ENCODE peak calls at places on chromosomes 3 and 15, in six cellular contexts. M, H, Q, X, C and G are unnamed samples.
A peak's percentile ranks its signal among the peaks of the same experiment; 100 is the strongest.

GRCh38 chr3:150183619-150184425 is 213.1 kb upstream of the PFN2 start:
- DNase-seq in M (peak; percentile 86), H (peak; percentile 4), Q (peak; percentile 76), X (peak; percentile 48), C (peak; percentile 27), G (peak; percentile 74)

GRCh38 chr3:61618871-61619270 is 57.5 kb downstream of the PTPRG start:
- DNase-seq in M (no peak), H (no peak), Q (no peak), X (no peak), C (no peak), G (no peak)

GRCh38 chr15:68986292-68986691 is 28.2 kb upstream of the NOX5 start:
- DNase-seq in M (no peak), H (no peak), Q (no peak), X (no peak), C (no peak), G (no peak)

GRCh38 chr3:169662215-169663070 is 1.1 kb downstream of the MECOM start:
- DNase-seq in M (peak; percentile 89), H (no peak), Q (peak; percentile 68), X (peak; percentile 85), C (no peak), G (peak; percentile 97)

GRCh38 chr3:175336406-175337133 is 477.4 kb downstream of the NAALADL2 start:
- DNase-seq in M (no peak), H (no peak), Q (peak; percentile 50), X (no peak), C (no peak), G (peak; percentile 40)

GRCh38 chr15:100725121-100726069 is 123.0 kb downstream of the ASB7 start:
- DNase-seq in M (peak; percentile 85), H (no peak), Q (no peak), X (peak; percentile 17), C (no peak), G (no peak)

GRCh38 chr15:101139986-101140696 is 111.7 kb downstream of the CHSY1 start:
- DNase-seq in M (no peak), H (no peak), Q (no peak), X (no peak), C (no peak), G (no peak)

GRCh38 chr3:127451321-127451720 is 139.2 kb downstream of the TPRA1 start:
- DNase-seq in M (no peak), H (no peak), Q (peak; percentile 4), X (no peak), C (no peak), G (no peak)

GRCh38 chr3:128218858-128219257 is 65.6 kb downstream of the EEFSEC start:
- DNase-seq in M (no peak), H (no peak), Q (no peak), X (no peak), C (no peak), G (no peak)

GRCh38 chr3:17841190-17841828 is 98.9 kb upstream of the TBC1D5 start:
- DNase-seq in M (peak; percentile 73), H (peak; percentile 65), Q (peak; percentile 86), X (peak; percentile 62), C (peak; percentile 64), G (peak; percentile 85)

GRCh38 chr15:65920121-65920520 is 50.8 kb downstream of the RAB11A start:
- DNase-seq in M (no peak), H (no peak), Q (no peak), X (no peak), C (no peak), G (peak; percentile 36)

GRCh38 chr3:170410428-170411029 is 8.1 kb upstream of the CLDN11 start:
- DNase-seq in M (peak; percentile 47), H (no peak), Q (no peak), X (no peak), C (no peak), G (peak; percentile 41)

GRCh38 chr15:74403981-74404563 is 29.7 kb downstream of the SEMA7A start:
- DNase-seq in M (peak; percentile 43), H (no peak), Q (peak; percentile 59), X (no peak), C (no peak), G (no peak)

GRCh38 chr15:92391640-92392039 is 2.0 kb upstream of the ST8SIA2 start:
- DNase-seq in M (peak; percentile 23), H (no peak), Q (no peak), X (no peak), C (no peak), G (peak; percentile 35)

GRCh38 chr3:4735243-4735642 is 242.1 kb downstream of the ITPR1 start:
- DNase-seq in M (no peak), H (no peak), Q (no peak), X (no peak), C (no peak), G (no peak)

GRCh38 chr3:24401090-24401810 is 93.4 kb downstream of the THRB start:
- DNase-seq in M (no peak), H (no peak), Q (no peak), X (no peak), C (no peak), G (no peak)

GRCh38 chr3:6518709-6519345 is 342.1 kb upstream of the GRM7 start:
- DNase-seq in M (no peak), H (no peak), Q (no peak), X (no peak), C (no peak), G (no peak)

GRCh38 chr3:14306167-14306566 is 96.2 kb upstream of the SLC6A6 start:
- DNase-seq in M (no peak), H (no peak), Q (no peak), X (no peak), C (no peak), G (no peak)

GRCh38 chr3:32453346-32453745 is 49.3 kb downstream of the CMTM6 start:
- DNase-seq in M (peak; percentile 41), H (no peak), Q (no peak), X (no peak), C (no peak), G (no peak)

GRCh38 chr3:152385761-152386160 is 117.0 kb downstream of the MBNL1 start:
- DNase-seq in M (peak; percentile 29), H (no peak), Q (no peak), X (no peak), C (no peak), G (no peak)

GRCh38 chr3:192812736-192813383 is 85.5 kb upstream of the FGF12 start:
- DNase-seq in M (peak; percentile 75), H (no peak), Q (peak; percentile 65), X (no peak), C (no peak), G (peak; percentile 63)

GRCh38 chr3:12884104-12884742 is 42.9 kb upstream of the RPL32 start:
- DNase-seq in M (peak; percentile 17), H (no peak), Q (no peak), X (no peak), C (no peak), G (no peak)

GRCh38 chr15:39365161-39365560 is 215.7 kb upstream of the THBS1 start:
- DNase-seq in M (peak; percentile 9), H (no peak), Q (no peak), X (no peak), C (no peak), G (no peak)

GRCh38 chr3:23442598-23443383 is 239.7 kb downstream of the UBE2E2 start:
- DNase-seq in M (no peak), H (no peak), Q (no peak), X (no peak), C (no peak), G (peak; percentile 4)

GRCh38 chr3:107822308-107822707 is 268.5 kb downstream of the CD47 start:
- DNase-seq in M (no peak), H (no peak), Q (no peak), X (no peak), C (no peak), G (no peak)

GRCh38 chr15:38130739-38131498 is 121.7 kb upstream of the SPRED1 start:
- DNase-seq in M (peak; percentile 99), H (no peak), Q (peak; percentile 81), X (peak; percentile 72), C (peak; percentile 75), G (no peak)

GRCh38 chr3:78580691-78581090 is 1187.1 kb downstream of the ROBO1 start:
- DNase-seq in M (no peak), H (no peak), Q (no peak), X (no peak), C (no peak), G (no peak)

GRCh38 chr15:60908888-60909287 is 320.2 kb downstream of the RORA start:
- DNase-seq in M (no peak), H (no peak), Q (no peak), X (no peak), C (no peak), G (no peak)